ENCODE peak calls at places on chromosomes 11 and 22, in ten cellular contexts. R, N, V, Z, H, U, L, J, K and B are unnamed samples.
A peak's percentile ranks its signal among the peaks of the same experiment; 100 is the strongest.

GRCh38 chr11:34266090-34266912 is 91.5 kb downstream of the ABTB2 start:
- DNase-seq in R (no peak), N (peak; percentile 86), V (peak; percentile 95), Z (no peak), H (peak; percentile 78), U (no peak), L (no peak), J (no peak), K (no peak), B (peak; percentile 98)

GRCh38 chr11:110428956-110429613 is 663 bp upstream of the FDX1 start:
- DNase-seq in R (peak; percentile 96), N (no peak), V (no peak), Z (no peak), H (no peak), U (no peak), L (no peak), J (no peak), K (no peak), B (no peak)

GRCh38 chr22:45314789-45315188 is 5.1 kb downstream of the FAM118A start:
- DNase-seq in R (no peak), N (no peak), V (no peak), Z (no peak), H (no peak), U (no peak), L (no peak), J (no peak), K (no peak), B (no peak)

GRCh38 chr22:49308300-49308699 is 519.4 kb downstream of the BRD1 start:
- DNase-seq in R (no peak), N (no peak), V (no peak), Z (no peak), H (no peak), U (peak; percentile 17), L (peak; percentile 5), J (no peak), K (no peak), B (no peak)

GRCh38 chr11:125949271-125950177 is 3.7 kb downstream of the VSIG10L2 start:
- DNase-seq in R (no peak), N (no peak), V (no peak), Z (no peak), H (no peak), U (peak; percentile 37), L (no peak), J (no peak), K (no peak), B (no peak)

GRCh38 chr11:66225054-66225453 is 43.4 kb upstream of the RAB1B start:
- DNase-seq in R (no peak), N (no peak), V (no peak), Z (no peak), H (no peak), U (no peak), L (no peak), J (no peak), K (no peak), B (no peak)

GRCh38 chr11:25953015-25953414 is 378.9 kb upstream of the ANO3 start:
- DNase-seq in R (no peak), N (no peak), V (no peak), Z (no peak), H (no peak), U (no peak), L (no peak), J (no peak), K (no peak), B (no peak)

GRCh38 chr11:83249972-83250593 is 36.1 kb downstream of the CCDC90B start:
- DNase-seq in R (peak; percentile 13), N (peak; percentile 69), V (peak; percentile 74), Z (no peak), H (peak; percentile 70), U (no peak), L (no peak), J (peak; percentile 48), K (no peak), B (peak; percentile 65)

GRCh38 chr22:19103881-19104821 is 18.1 kb downstream of the DGCR2 start:
- DNase-seq in R (no peak), N (peak; percentile 26), V (peak; percentile 22), Z (no peak), H (no peak), U (no peak), L (peak; percentile 78), J (no peak), K (no peak), B (peak; percentile 50)

GRCh38 chr11:9568854-9569587 is 4.4 kb upstream of the WEE1 start:
- DNase-seq in R (peak; percentile 92), N (peak; percentile 95), V (peak; percentile 93), Z (no peak), H (peak; percentile 97), U (no peak), L (peak; percentile 84), J (no peak), K (peak; percentile 25), B (peak; percentile 98)

GRCh38 chr11:125236072-125236825 is 71.7 kb downstream of the PKNOX2 start:
- DNase-seq in R (no peak), N (no peak), V (no peak), Z (no peak), H (no peak), U (no peak), L (no peak), J (no peak), K (no peak), B (no peak)

GRCh38 chr11:111063711-111064110 is 181.8 kb upstream of the POU2AF2 start:
- DNase-seq in R (no peak), N (peak; percentile 44), V (peak; percentile 12), Z (no peak), H (peak; percentile 23), U (no peak), L (no peak), J (no peak), K (no peak), B (no peak)

GRCh38 chr11:74460481-74461154 is 6.7 kb downstream of the KCNE3 start:
- DNase-seq in R (no peak), N (peak; percentile 50), V (peak; percentile 75), Z (no peak), H (peak; percentile 34), U (no peak), L (no peak), J (peak; percentile 46), K (no peak), B (no peak)

GRCh38 chr22:17235149-17235655 is 16.0 kb upstream of the ADA2 start:
- DNase-seq in R (no peak), N (no peak), V (no peak), Z (no peak), H (no peak), U (peak; percentile 73), L (no peak), J (no peak), K (no peak), B (no peak)

DNA sequence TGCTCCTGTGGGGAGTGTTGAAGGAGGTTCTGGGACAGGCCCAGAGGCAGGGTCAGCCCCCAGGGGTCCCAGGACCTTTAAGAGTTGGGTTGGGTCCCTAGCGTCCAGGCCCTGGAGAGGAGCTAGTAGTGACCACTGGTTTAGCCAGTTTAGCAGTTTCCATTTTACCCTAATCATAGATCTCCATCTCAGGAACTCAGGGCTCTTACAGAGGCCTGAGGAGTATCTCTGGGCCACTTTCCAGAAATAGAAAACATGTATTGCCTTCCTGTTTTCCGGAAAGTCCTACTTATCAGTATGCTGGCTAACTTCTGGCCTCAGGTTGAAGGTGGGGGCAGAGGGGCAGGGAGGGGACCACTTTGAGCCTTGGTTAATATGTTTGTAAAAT is 13.5 kb downstream of the NCF4 start:
- DNase-seq in R (peak; percentile 68), N (no peak), V (no peak), Z (no peak), H (no peak), U (no peak), L (no peak), J (no peak), K (no peak), B (no peak)
- H3K4me3 ChIP-seq in R (no peak overlapping the region), N (no peak overlapping the region), V (no peak overlapping the region), Z (no peak overlapping the region), H (no peak overlapping the region), U (no peak overlapping the region), L (no peak overlapping the region), J (no peak overlapping the region), K (no peak overlapping the region), B (no peak overlapping the region)

DNA sequence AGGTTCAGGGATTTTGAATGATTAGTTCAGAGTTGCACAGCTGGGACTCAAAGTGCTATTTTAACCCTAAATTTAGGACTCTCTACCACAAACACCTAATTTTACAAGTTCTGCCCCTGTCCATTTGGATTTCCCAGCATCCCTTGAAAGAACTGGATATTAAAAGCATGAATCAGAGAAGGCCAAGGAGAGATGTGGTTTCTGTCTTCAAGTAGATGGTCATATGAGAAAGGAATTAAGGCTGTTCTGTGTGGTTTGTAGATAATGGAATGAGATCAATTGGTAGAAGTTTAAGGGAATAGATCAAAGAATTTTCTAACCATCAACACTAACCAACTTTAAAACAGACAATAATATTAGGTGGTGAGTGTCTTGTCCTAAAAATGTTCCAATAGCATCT is 106.4 kb upstream of the TENM4 start:
- DNase-seq in R (no peak), N (no peak), V (no peak), Z (no peak), H (no peak), U (no peak), L (no peak), J (no peak), K (no peak), B (peak; percentile 13)
- H3K4me3 ChIP-seq in R (no peak overlapping the region), N (no peak overlapping the region), V (no peak overlapping the region), Z (no peak overlapping the region), H (no peak overlapping the region), U (no peak overlapping the region), L (no peak overlapping the region), J (no peak overlapping the region), K (no peak overlapping the region), B (no peak overlapping the region)

DNA sequence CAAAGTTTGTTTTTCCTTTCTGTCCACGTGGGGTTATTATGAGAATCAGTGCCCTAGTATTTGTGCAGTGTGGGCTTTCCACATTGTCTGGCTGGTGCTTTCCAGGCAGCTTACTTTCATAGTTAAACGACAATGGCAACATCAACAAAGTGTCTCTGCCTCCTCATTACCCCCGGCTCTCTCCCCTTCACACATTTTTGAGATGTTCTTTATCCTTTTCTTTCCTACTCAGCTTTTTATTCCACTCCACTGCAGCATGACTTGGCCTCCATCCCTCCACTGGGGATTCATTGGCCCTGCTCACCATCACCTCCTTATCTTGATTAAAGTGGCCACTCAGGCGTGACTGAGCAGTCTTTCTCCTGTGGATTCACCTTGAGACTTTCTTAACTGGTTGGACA is 19.1 kb downstream of the SPECC1L start:
- DNase-seq in R (no peak), N (peak; percentile 57), V (peak; percentile 47), Z (no peak), H (no peak), U (no peak), L (no peak), J (peak; percentile 34), K (no peak), B (no peak)
- H3K4me3 ChIP-seq in R (no peak overlapping the region), N (peak overlapping the region; percentile 55), V (peak overlapping the region; percentile 38), Z (no peak overlapping the region), H (no peak overlapping the region), U (no peak overlapping the region), L (no peak overlapping the region), J (no peak overlapping the region), K (no peak overlapping the region), B (no peak overlapping the region)

DNA sequence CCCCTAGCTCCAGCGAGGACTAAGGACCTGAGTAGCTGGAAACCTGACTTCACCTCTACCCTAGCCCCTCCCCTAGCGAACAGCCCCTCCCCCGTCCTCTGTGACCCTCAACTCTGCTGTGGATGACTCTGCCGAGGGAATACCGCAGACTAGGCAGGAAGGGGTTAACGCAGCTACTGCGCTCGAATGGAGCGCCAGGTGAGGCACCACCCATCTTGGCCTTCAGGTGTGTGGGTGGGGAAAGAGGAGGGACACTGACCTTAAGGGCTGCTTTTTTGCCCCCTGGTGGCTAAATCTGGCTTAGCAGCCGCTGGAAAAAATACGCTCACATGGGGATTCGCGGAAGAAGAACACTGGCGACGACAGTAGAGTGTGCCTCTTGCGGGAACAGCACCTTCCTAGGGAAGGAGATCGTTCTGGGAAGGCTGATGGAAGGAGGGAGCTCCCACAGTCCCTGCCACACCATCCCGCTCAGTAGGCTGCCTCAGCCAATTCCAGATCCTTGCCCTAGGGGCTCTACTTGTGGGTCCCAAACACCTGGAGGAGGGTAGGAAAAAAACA is 4.5 kb upstream of the BCL9L start:
- DNase-seq in R (peak; percentile 98), N (peak; percentile 74), V (peak; percentile 81), Z (peak; percentile 83), H (peak; percentile 100), U (peak; percentile 99), L (peak; percentile 95), J (peak; percentile 86), K (peak; percentile 77), B (peak; percentile 78)
- H3K4me3 ChIP-seq in R (peak overlapping the region; percentile 70), N (peak overlapping the region; percentile 82), V (peak overlapping the region; percentile 85), Z (peak overlapping the region; percentile 78), H (peak overlapping the region; percentile 87), U (peak overlapping the region; percentile 89), L (peak overlapping the region; percentile 39), J (peak overlapping the region; percentile 64), K (peak overlapping the region; percentile 55), B (peak overlapping the region; percentile 65)